ENCODE peak calls at places on chromosomes 6 and 20, in six cellular contexts. B is H1, M is SK-N-SH, C is HepG2, K is GM12878, S is K562. V is an unnamed sample.

GRCh38 chr20:4470375-4470774 is 251.3 kb upstream of the PRND start:
- DNase-seq in M (peak; percentile 5), S (no peak), B (no peak), K (no peak), C (no peak), V (peak; percentile 87)

GRCh38 chr20:34538671-34539123 is 19.8 kb upstream of the MAP1LC3A start:
- DNase-seq in S (peak; percentile 80), C (peak; percentile 61), K (no peak), M (peak; percentile 77), B (peak; percentile 82), V (peak; percentile 57)

GRCh38 chr6:128827675-128828464 is 55.1 kb upstream of the LAMA2 start:
- DNase-seq in C (no peak), M (no peak), B (no peak), S (no peak), K (no peak), V (peak; percentile 73)

GRCh38 chr6:143514996-143515760 is 3.7 kb upstream of the FUCA2 start:
- DNase-seq in C (no peak), B (no peak), K (no peak), S (no peak), M (no peak), V (no peak)

GRCh38 chr20:59648720-59649119 is 44.4 kb downstream of the PHACTR3 start:
- DNase-seq in C (no peak), K (no peak), M (no peak), B (no peak), S (no peak), V (no peak)

GRCh38 chr6:87909849-87910248 is 137.8 kb upstream of the SPACA1 start:
- DNase-seq in C (no peak), K (no peak), S (no peak), M (no peak), B (no peak), V (peak; percentile 61)

GRCh38 chr6:28656715-28657114 is 131.0 kb downstream of the GPX5 start:
- DNase-seq in S (no peak), K (no peak), M (no peak), B (no peak), C (no peak), V (no peak)

GRCh38 chr20:57869291-57869950 is 159.6 kb upstream of the PMEPA1 start:
- DNase-seq in B (no peak), K (no peak), S (no peak), C (no peak), M (no peak), V (no peak)

GRCh38 chr6:101013612-101014195 is 132.6 kb upstream of the ASCC3 start:
- DNase-seq in M (no peak), C (no peak), S (no peak), K (no peak), B (no peak), V (no peak)

GRCh38 chr6:118708055-118708454 is 56.7 kb upstream of the CEP85L start:
- DNase-seq in C (no peak), S (no peak), B (no peak), M (no peak), K (no peak), V (peak; percentile 54)

GRCh38 chr6:128754658-128755256 is 128.2 kb upstream of the LAMA2 start:
- DNase-seq in M (no peak), B (no peak), C (no peak), K (peak; percentile 65), S (no peak), V (no peak)

GRCh38 chr6:140850438-140850837 is 1282.3 kb upstream of the GJE1 start:
- DNase-seq in S (no peak), M (no peak), C (no peak), K (no peak), B (no peak), V (peak; percentile 70)
- TF ChIP-seq RFX5 in S (no peak), M (no peak), C (no peak), K (no peak), B (no peak), V (no peak)

GRCh38 chr20:43975096-43975768 is 60.6 kb downstream of the TOX2 start:
- DNase-seq in S (no peak), M (no peak), K (no peak), C (no peak), B (no peak), V (peak; percentile 93)

GRCh38 chr20:43973231-43973630 is 58.6 kb downstream of the TOX2 start:
- DNase-seq in M (no peak), B (no peak), S (no peak), K (no peak), C (no peak), V (no peak)

GRCh38 chr20:43974665-43975064 is 60.0 kb downstream of the TOX2 start:
- DNase-seq in M (no peak), K (no peak), C (no peak), S (no peak), B (no peak), V (no peak)

GRCh38 chr20:43972692-43973091 is 58.0 kb downstream of the TOX2 start:
- DNase-seq in S (no peak), B (no peak), K (no peak), C (no peak), M (no peak), V (no peak)

DNA sequence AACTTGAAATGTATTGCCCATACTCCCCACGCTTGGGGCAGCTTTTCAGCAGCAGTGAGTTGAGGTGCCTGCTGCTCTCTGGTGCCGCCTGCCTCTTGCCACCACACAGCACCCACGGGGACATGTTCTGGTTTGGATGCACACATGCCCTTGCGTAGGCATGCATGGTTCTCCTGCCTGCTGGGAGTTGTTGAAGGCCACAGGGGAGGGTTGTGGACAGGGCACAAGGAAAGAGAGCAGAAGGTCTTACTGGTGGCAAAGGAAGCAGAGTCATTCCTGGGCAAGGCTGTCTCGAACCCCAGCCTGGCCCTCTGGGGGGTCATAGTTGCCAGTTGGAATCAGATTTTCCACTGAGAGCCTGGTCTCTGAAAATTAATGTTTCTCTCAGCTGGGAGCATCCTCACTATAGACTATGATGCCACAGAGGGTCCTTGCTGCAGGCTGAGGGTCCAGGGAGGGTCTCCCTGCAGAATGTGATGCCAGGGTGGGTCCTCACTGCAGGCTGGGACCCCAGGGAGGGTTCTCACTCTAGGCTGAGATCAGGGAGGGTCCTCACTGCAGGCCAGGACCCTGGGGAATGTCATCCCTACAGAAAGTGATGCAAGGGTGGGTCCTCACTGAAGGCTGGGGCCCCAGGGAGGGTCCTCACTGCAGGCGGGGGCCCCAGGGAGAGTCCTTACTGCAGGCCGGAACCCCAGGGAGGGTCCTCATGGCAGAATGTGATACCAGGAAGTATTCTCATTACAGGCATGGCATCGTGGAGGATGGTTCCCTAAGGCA is 59.2 kb downstream of the TOX2 start:
- DNase-seq in B (no peak), M (no peak), K (no peak), C (no peak), S (no peak), V (no peak)
- H3K36me3 ChIP-seq in B (no peaks in the 10 kb centered on the region), M (no peaks in the 10 kb centered on the region), K (no peaks in the 10 kb centered on the region), C (no peaks in the 10 kb centered on the region), S (no peaks in the 10 kb centered on the region), V (peaks cover 2% of the 10 kb centered on the region)

DNA sequence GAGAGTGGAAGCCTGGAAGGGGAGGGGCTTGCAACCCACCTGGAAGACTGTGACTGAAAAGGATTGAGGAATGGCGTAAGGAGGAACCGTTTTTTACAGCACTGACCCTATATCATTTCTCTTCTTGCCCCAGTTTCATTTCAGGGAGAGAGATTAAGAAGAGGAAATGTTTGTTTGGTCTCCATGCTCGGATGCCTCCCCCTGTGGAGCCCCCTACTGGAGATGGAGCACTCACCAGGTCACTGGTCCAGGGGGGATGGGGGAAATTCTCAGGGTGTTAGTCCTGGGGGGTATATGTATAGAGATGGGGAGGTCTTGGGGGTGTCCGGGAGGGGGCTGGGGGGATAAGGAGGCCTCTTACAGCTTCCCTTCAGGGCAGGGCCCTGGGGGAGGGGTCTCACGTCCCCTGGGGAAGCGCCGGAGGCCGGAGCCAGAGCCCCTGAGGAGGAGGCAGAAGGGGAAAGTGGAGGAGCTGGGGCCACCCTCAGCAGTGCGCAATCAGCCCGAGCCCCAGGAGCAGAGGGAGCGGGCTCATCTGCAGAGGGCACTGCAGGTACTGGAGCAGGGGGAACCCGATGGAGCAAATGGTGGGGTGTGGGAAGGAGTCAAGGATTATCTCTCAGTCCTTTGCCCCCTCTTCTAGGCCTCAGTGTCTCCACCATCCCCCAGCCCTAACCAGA is 3.2 kb downstream of the CUTA start:
- DNase-seq in S (peak; percentile 55), K (no peak), C (no peak), M (peak; percentile 65), B (peak; percentile 52), V (no peak)
- TF ChIP-seq CTCF in S (peak; percentile 68), K (peak; percentile 48), C (peak; percentile 40), M (peak; percentile 58), B (peak; percentile 44), V (peak; percentile 51)

GRCh38 chr6:43220439-43220951 is 8.8 kb downstream of the DNPH1 start:
- DNase-seq in B (no peak), M (no peak), K (no peak), C (no peak), S (no peak), V (no peak)

GRCh38 chr6:43219814-43220213 is 9.5 kb downstream of the DNPH1 start:
- DNase-seq in C (no peak), S (no peak), M (no peak), K (no peak), B (no peak), V (no peak)

GRCh38 chr6:43222418-43223059 is 6.7 kb downstream of the DNPH1 start:
- DNase-seq in B (no peak), C (no peak), M (no peak), K (no peak), S (no peak), V (no peak)

GRCh38 chr6:43221774-43222101 is 7.5 kb downstream of the DNPH1 start:
- DNase-seq in B (no peak), M (no peak), S (no peak), K (no peak), C (no peak), V (no peak)

GRCh38 chr6:43221046-43221773 is 8.1 kb downstream of the DNPH1 start:
- DNase-seq in B (no peak), M (no peak), K (no peak), S (no peak), C (no peak), V (no peak)
- TF ChIP-seq RFX5 in B (no peak), M (no peak), K (no peak), S (no peak), C (no peak), V (no peak)

DNA sequence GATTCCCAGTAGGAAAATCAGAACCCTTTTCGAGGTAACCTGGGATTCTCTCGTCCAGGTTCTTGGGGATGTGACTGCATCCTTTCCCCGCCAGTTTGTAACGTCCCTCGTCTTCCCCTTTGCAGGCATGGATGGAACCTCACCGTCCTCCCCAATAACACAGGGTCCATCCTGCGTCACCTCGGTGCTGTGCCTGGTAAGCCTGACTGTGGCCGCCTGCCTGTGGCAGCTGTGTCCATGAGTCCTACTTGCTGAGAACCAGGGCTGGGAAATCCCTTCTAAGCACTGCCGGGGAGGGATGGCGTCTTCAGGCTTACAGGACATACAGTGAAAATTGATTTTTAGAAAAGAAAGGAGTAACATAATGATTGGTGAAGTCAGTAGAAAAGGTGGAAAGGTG is 155.6 kb downstream of the DTNBP1 start:
- DNase-seq in M (no peak), K (no peak), B (no peak), C (no peak), S (no peak), V (no peak)
- H3K36me3 ChIP-seq in M (peaks cover 14% of the 10 kb centered on the region), K (peaks cover 28% of the 10 kb centered on the region), B (peaks cover 86% of the 10 kb centered on the region), C (peaks cover 28% of the 10 kb centered on the region), S (peaks cover 89% of the 10 kb centered on the region), V (peaks cover 51% of the 10 kb centered on the region)

DNA sequence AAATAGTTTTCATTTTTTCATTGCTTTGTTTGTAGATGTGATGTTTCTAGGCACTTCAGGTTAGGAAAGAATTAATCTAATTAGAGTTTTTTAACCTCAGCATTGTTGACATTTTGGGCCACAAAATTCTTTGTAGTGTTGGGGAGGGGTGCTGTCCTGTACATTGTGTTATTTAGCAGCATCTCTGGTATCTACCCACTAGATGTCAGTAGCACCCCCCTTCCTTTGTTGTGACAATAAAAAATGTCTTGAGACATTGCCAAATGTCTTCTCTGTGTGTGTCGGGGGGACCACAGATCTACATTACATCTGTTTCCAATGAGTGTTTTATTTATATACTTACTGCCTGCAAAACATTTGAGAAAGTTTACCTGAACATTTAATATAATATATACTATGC is 45.6 kb downstream of the EYA4 start:
- DNase-seq in M (no peak), C (no peak), K (no peak), S (no peak), B (no peak), V (peak; percentile 27)
- TF ChIP-seq CTCF in M (peak; percentile 24), C (peak; percentile 9), K (peak; percentile 29), S (no peak), B (peak; percentile 57), V (peak; percentile 48)